ENCODE peak calls at places on chromosome 5, in four cellular contexts. T, R, M and J are unnamed samples.

GRCh38 chr5:167442922-167443321 is 848.5 kb upstream of the WWC1 start:
- DNase-seq in R (no peak), T (no peak), M (no peak), J (no peak)

GRCh38 chr5:160929906-160930305 is 77.9 kb upstream of the ATP10B start:
- DNase-seq in M (no peak), R (no peak), T (no peak), J (no peak)

GRCh38 chr5:177514541-177514940 is 2.2 kb downstream of the DDX41 start:
- DNase-seq in R (no peak), T (no peak), M (no peak), J (no peak)

GRCh38 chr5:173639-174600 is 17.4 kb upstream of the LRRC14B start:
- DNase-seq in T (no peak), M (no peak), R (peak), J (no peak)

GRCh38 chr5:112097768-112098167 is 321.3 kb downstream of the EPB41L4A start:
- DNase-seq in R (no peak), T (no peak), M (no peak), J (no peak)

GRCh38 chr5:154215531-154215930 is 25.0 kb downstream of the GALNT10 start:
- DNase-seq in M (no peak), T (no peak), R (no peak), J (no peak)

GRCh38 chr5:32769711-32770110 is 58.6 kb downstream of the NPR3 start:
- DNase-seq in R (no peak), T (no peak), M (no peak), J (no peak)

GRCh38 chr5:39891376-39891775 is 466.6 kb upstream of the DAB2 start:
- DNase-seq in M (no peak), R (no peak), T (no peak), J (no peak)

GRCh38 chr5:43386960-43387362 is 25.2 kb downstream of the CCL28 start:
- DNase-seq in T (no peak), R (no peak), M (no peak), J (no peak)

GRCh38 chr5:132202711-132203463 is 24.8 kb downstream of the P4HA2 start:
- DNase-seq in M (no peak), R (no peak), T (no peak), J (no peak)

GRCh38 chr5:127959152-127959764 is 124.3 kb upstream of the SLC12A2 start:
- DNase-seq in T (no peak), M (peak), R (peak), J (no peak)

GRCh38 chr5:180783340-180784052 is 19.1 kb downstream of the MGAT1 start:
- DNase-seq in M (no peak), T (no peak), R (no peak), J (no peak)

GRCh38 chr5:102627311-102627710 is 127.8 kb upstream of the PAM start:
- DNase-seq in T (no peak), M (no peak), R (no peak), J (no peak)

DNA sequence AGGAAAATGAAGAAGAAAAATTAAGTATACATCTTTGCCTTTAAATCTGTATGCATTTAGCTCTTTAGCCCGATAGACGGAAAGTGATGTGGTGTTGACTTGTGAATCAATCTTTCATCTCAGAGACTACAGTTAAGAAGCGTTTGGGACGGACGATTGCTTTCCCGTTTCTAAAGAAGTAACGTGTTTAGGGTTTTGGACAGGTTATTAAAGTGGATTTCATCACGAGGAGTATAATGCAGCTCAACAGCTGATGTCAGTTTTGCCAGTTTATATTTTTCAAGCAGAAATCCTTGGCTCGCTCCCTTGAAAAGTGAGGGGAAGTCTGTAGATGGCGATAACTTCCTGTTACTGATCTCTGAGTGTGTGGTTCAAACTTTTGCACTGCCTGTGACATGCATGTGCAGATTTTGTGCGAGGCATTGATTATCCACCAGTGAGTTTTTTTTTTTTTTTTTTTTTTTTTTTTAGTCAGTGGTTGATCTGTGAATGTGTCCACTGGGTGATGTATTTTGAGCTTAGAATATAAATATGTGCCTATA is 1.1 kb downstream of the ADCY2 start:
- DNase-seq in R (no peak), T (no peak), M (no peak), J (no peak)
- H3K4me3 ChIP-seq in R (no peak), T (peak), M (peak), J (no peak)

DNA sequence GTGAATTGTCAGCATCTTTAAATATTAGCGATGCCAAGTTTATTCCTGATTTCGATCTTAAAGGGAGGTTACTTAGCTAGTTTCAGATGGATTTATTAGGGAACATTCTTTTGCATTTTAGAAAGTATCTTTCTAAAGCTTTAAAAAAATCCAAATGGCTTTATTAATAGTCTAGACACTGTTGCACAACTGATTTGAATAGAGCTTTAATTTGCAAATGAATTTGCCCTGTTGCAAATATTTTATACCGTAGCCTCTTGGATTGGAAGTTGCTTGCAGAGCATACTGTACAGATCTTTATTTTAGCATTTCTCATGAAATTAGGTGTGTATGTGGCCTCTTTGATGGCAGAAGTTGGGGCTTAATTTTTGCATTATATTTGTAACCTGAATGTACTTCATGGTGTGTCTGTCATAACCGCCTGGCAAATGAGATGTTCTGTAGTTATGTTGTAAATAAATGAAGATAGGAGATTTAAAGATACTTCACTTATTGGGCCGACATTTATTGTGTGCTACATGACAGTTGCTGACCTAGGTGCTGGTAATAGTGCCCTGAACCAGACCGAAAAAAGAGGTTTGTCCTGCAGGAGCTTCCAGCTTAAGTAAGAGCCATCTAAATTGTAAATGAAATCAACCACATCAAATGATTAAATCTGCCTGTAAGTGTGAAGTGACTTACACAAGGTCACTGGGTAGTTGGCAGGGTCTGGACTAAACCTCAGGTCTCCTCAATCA is 1.8 kb downstream of the TCERG1 start:
- DNase-seq in M (no peak), R (no peak), T (no peak), J (no peak)
- H3K4me3 ChIP-seq in M (peak), R (peak), T (no peak), J (no peak)

GRCh38 chr5:6717687-6718086 is 4.5 kb downstream of the TENT4A start:
- DNase-seq in M (no peak), T (no peak), R (no peak), J (no peak)
- H3K4me3 ChIP-seq in M (no peak), T (no peak), R (no peak), J (no peak)

GRCh38 chr5:139660105-139660915 is 12.2 kb downstream of the CXXC5 start:
- DNase-seq in M (peak), T (no peak), R (peak), J (no peak)
- H3K4me3 ChIP-seq in M (peak), T (no peak), R (peak), J (no peak)